ENCODE peak calls at places on chromosomes 6 and 20, in five cellular contexts. X is HT1080, N is hippocampal formation, B is non-pigmented ciliary epithelial cell, S is tibial nerve. F is an unnamed sample.

GRCh38 chr6:133542056-133542821 is 301.1 kb downstream of the EYA4 start:
- DNase-seq in B (no peak), X (peak; percentile 88), S (no peak), N (no peak), F (no peak)

GRCh38 chr6:137647762-137648412 is 153.7 kb upstream of the OLIG3 start:
- DNase-seq in B (no peak), X (peak; percentile 64), S (no peak), N (no peak), F (no peak)

GRCh38 chr20:52049001-52049731 is 142.4 kb downstream of the ZFP64 start:
- DNase-seq in B (no peak), N (no peak), X (no peak), S (no peak), F (no peak)

GRCh38 chr20:4112490-4113420 is 97.4 kb upstream of the RNF24 start:
- DNase-seq in X (peak; percentile 69), S (peak; percentile 56), N (no peak), B (no peak), F (no peak)

GRCh38 chr6:56173228-56173627 is 74.2 kb downstream of the COL21A1 start:
- DNase-seq in N (no peak), X (no peak), S (no peak), B (no peak), F (no peak)

GRCh38 chr6:4134841-4135664 is at the start of gene ECI2:
- DNase-seq in X (peak; percentile 61), B (no peak), N (peak; percentile 97), S (peak; percentile 26), F (peak; percentile 80)

GRCh38 chr6:130834482-130835251 is 7.5 kb downstream of the SMLR1 start:
- DNase-seq in B (no peak), S (no peak), X (no peak), N (no peak), F (no peak)

GRCh38 chr20:53020376-53020775 is 48.2 kb downstream of the TSHZ2 start:
- DNase-seq in N (no peak), X (no peak), B (no peak), S (no peak), F (no peak)

GRCh38 chr6:143941852-143942627 is 66.0 kb downstream of the PLAGL1 start:
- DNase-seq in B (no peak), N (no peak), S (peak; percentile 24), X (peak; percentile 51), F (no peak)